ENCODE peak calls at places on chromosomes 4 and X, in ten cellular contexts. K is HuH-7.5, W is left ventricle myocardium superior, A is RPMI7951, V is activated T-helper 1 cell treated with Interleukin-2 at 50 U/mL for 16 hours, G is T-helper 1 cell, Q is NCI-H1694 treated with DMSO at 0.1 percent for 48 hours, C is NCI-H2081, L is Karpas-422, J is activated T-cell treated with anti-CD3 and anti-CD28 coated beads for 24 hours. M is an unnamed sample.

GRCh38 chr4:56937262-56937661 is 29.6 kb downstream of the REST start:
- DNase-seq in K (no peak), W (no peak), A (peak; percentile 75), V (no peak), G (no peak), Q (no peak), C (no peak), L (no peak), J (no peak), M (no peak)

GRCh38 chrX:144738246-144738645 is 509.1 kb upstream of the SPANXN1 start:
- DNase-seq in K (no peak), W (no peak), A (no peak), V (no peak), G (no peak), Q (no peak), C (no peak), L (no peak), J (no peak), M (no peak)

GRCh38 chr4:140858897-140859296 is 102.7 kb upstream of the TBC1D9 start:
- DNase-seq in K (no peak), W (peak; percentile 29), A (no peak), V (no peak), G (no peak), Q (no peak), C (no peak), L (no peak), J (no peak), M (no peak)

GRCh38 chr4:102598102-102598758 is 97.1 kb downstream of the NFKB1 start:
- DNase-seq in K (no peak), W (no peak), A (no peak), V (no peak), G (peak; percentile 86), Q (no peak), C (no peak), L (no peak), J (no peak), M (no peak)

GRCh38 chr4:111778543-111778942 is 366.7 kb upstream of the FAM241A start:
- DNase-seq in K (no peak), W (no peak), A (no peak), V (no peak), G (no peak), Q (no peak), C (no peak), L (no peak), J (no peak), M (no peak)

GRCh38 chrX:18424482-18425198 is 768 bp upstream of the CDKL5 start:
- DNase-seq in K (no peak), W (peak; percentile 33), A (peak; percentile 50), V (peak; percentile 0), G (peak; percentile 22), Q (peak; percentile 29), C (peak; percentile 38), L (peak; percentile 67), J (peak; percentile 0), M (peak; percentile 57)

GRCh38 chrX:41518127-41518840 is 71.1 kb downstream of the NYX start:
- DNase-seq in K (no peak), W (no peak), A (no peak), V (no peak), G (peak; percentile 20), Q (no peak), C (no peak), L (no peak), J (peak; percentile 7), M (no peak)

GRCh38 chr4:10655968-10656367 is 28.6 kb downstream of the CLNK start:
- DNase-seq in K (no peak), W (no peak), A (peak; percentile 2), V (no peak), G (peak; percentile 68), Q (no peak), C (no peak), L (no peak), J (no peak), M (no peak)

GRCh38 chr4:139669859-139670258 is 4.2 kb downstream of the MGST2 start:
- DNase-seq in K (no peak), W (no peak), A (no peak), V (no peak), G (no peak), Q (no peak), C (no peak), L (no peak), J (no peak), M (no peak)

GRCh38 chr4:89610236-89610635 is 226.7 kb downstream of the SNCA start:
- DNase-seq in K (no peak), W (no peak), A (no peak), V (no peak), G (no peak), Q (no peak), C (no peak), L (no peak), J (no peak), M (no peak)

GRCh38 chrX:40623665-40624064 is 437 bp downstream of the MPC1L start:
- DNase-seq in K (no peak), W (no peak), A (no peak), V (no peak), G (no peak), Q (no peak), C (no peak), L (no peak), J (no peak), M (no peak)

GRCh38 chrX:153642313-153642654 is 4.7 kb upstream of the DUSP9 start:
- DNase-seq in K (peak; percentile 57), W (no peak), A (no peak), V (no peak), G (no peak), Q (no peak), C (no peak), L (no peak), J (no peak), M (peak; percentile 53)

M was measured in NCI-H526.